ENCODE peak calls at places on chromosomes 1 and 21, in ten cellular contexts. B is CD4-positive, alpha-beta T cell; L is NT2/D1; G is activated CD8-positive, alpha-beta memory T cell treated with anti-CD3 and anti-CD28 coated beads, Interleukin-2, amount 10 ng/mL, durations not matched to agents 7 days and 5 days; J is fibroblast of lung; X is activated CD4-positive, alpha-beta T cell treated with anti-CD3 and anti-CD28 coated beads, Interleukin-2, amount 10 ng/mL, durations not matched to agents 7 days and 5 days; H is GM23248; S is NCI-H2081; A is stimulated activated CD8-positive, alpha-beta memory T cell treated with anti-CD3 and anti-CD28 coated beads, Interleukin-15, amount 100 ng/mL, for 4 hours; M is stimulated activated CD4-positive, alpha-beta T cell treated with anti-CD3 and anti-CD28 coated beads, Interleukin-15, amount 100 ng/mL, for 24 hours. O is an unnamed sample.

GRCh38 chr21:18468775-18469174 is 65.2 kb upstream of the TMPRSS15 start:
- DNase-seq in L (no peak), M (no peak), A (no peak), S (peak; percentile 47), J (no peak), H (no peak), G (no peak), B (no peak), X (no peak), O (no peak)

GRCh38 chr21:37659874-37660273 is 256.4 kb downstream of the KCNJ6 start:
- DNase-seq in S (no peak), H (no peak), A (no peak), M (no peak), G (no peak), L (no peak), B (no peak), J (no peak), X (no peak), O (no peak)

GRCh38 chr1:40630488-40631223 is 34.8 kb downstream of the RIMS3 start:
- DNase-seq in M (peak; percentile 56), S (peak; percentile 27), X (peak; percentile 2), A (no peak), H (peak; percentile 64), J (no peak), L (peak; percentile 44), G (peak; percentile 51), B (no peak), O (peak; percentile 27)

GRCh38 chr1:44714944-44715571 is 15.9 kb downstream of the RNU5D-1 start:
- DNase-seq in L (peak; percentile 82), X (peak; percentile 81), A (no peak), H (peak; percentile 81), S (peak; percentile 83), J (peak; percentile 56), B (peak; percentile 53), G (peak; percentile 83), M (peak; percentile 72), O (peak; percentile 81)

GRCh38 chr1:10626011-10626731 is 151.4 kb downstream of the PEX14 start:
- DNase-seq in A (no peak), B (no peak), M (no peak), H (no peak), J (no peak), G (no peak), L (no peak), X (no peak), S (no peak), O (no peak)

GRCh38 chr1:2175055-2175414 is 19.5 kb downstream of the FAAP20 start:
- DNase-seq in G (no peak), L (no peak), A (no peak), M (no peak), J (no peak), S (no peak), B (no peak), X (no peak), H (no peak), O (no peak)

GRCh38 chr1:10778640-10779039 is 17.8 kb downstream of the CASZ1 start:
- DNase-seq in M (no peak), X (no peak), J (no peak), B (no peak), H (no peak), S (peak; percentile 24), L (no peak), A (no peak), G (no peak), O (no peak)

GRCh38 chr1:37765937-37766664 is 1.2 kb upstream of the EPHA10 start:
- DNase-seq in B (no peak), A (no peak), L (no peak), X (no peak), G (no peak), H (peak; percentile 8), S (peak; percentile 59), J (no peak), M (peak; percentile 57), O (no peak)

GRCh38 chr1:17080085-17080759 is 26.4 kb upstream of the SDHB start:
- DNase-seq in A (no peak), S (no peak), G (no peak), M (no peak), X (no peak), J (no peak), H (no peak), L (no peak), B (no peak), O (no peak)

GRCh38 chr1:160101037-160101716 is 2.8 kb upstream of the IGSF8 start:
- DNase-seq in A (peak; percentile 52), L (peak; percentile 71), B (peak; percentile 54), G (peak; percentile 78), J (peak; percentile 62), S (peak; percentile 80), H (peak; percentile 87), X (peak; percentile 69), M (peak; percentile 80), O (peak; percentile 63)

GRCh38 chr1:182129398-182129797 is 67.9 kb upstream of the ZNF648 start:
- DNase-seq in A (no peak), J (no peak), H (no peak), M (no peak), G (no peak), X (no peak), L (no peak), B (no peak), S (no peak), O (no peak)

GRCh38 chr1:205656236-205656635 is 24.1 kb downstream of the SLC45A3 start:
- DNase-seq in B (no peak), X (no peak), J (peak; percentile 56), L (no peak), S (no peak), H (peak; percentile 70), A (no peak), G (no peak), M (no peak), O (peak; percentile 39)

GRCh38 chr21:14995695-14996490 is 68.9 kb downstream of the NRIP1 start:
- DNase-seq in J (peak; percentile 80), X (no peak), M (no peak), S (peak; percentile 25), L (no peak), H (peak; percentile 45), A (no peak), B (no peak), G (no peak), O (peak; percentile 44)

GRCh38 chr1:238568707-238569106 is 678.0 kb upstream of the ZP4 start:
- DNase-seq in G (no peak), X (no peak), S (no peak), B (no peak), A (no peak), M (no peak), J (no peak), H (no peak), L (no peak), O (no peak)

GRCh38 chr1:72281637-72282270 is 585 bp downstream of the NEGR1 start:
- DNase-seq in H (peak; percentile 43), S (peak; percentile 58), B (no peak), L (no peak), A (no peak), M (no peak), G (no peak), J (no peak), X (peak; percentile 6), O (peak; percentile 19)

GRCh38 chr1:43009274-43009673 is 50.6 kb upstream of the SLC2A1 start:
- DNase-seq in A (no peak), M (no peak), G (no peak), B (no peak), S (no peak), H (no peak), J (no peak), L (no peak), X (no peak), O (no peak)

GRCh38 chr21:44886113-44887075 is 12.9 kb upstream of the PTTG1IP start:
- DNase-seq in B (no peak), S (no peak), X (no peak), G (no peak), A (no peak), M (no peak), L (no peak), J (no peak), H (no peak), O (no peak)

GRCh38 chr1:218878369-218878768 is 295.3 kb upstream of the LYPLAL1 start:
- DNase-seq in A (no peak), H (peak; percentile 51), B (no peak), S (no peak), M (no peak), X (no peak), L (no peak), G (no peak), J (peak; percentile 66), O (peak; percentile 42)

GRCh38 chr1:181179980-181180964 is 91.8 kb downstream of the IER5 start:
- DNase-seq in A (no peak), H (peak; percentile 87), J (peak; percentile 72), G (peak; percentile 44), X (peak; percentile 19), L (peak; percentile 75), B (peak; percentile 30), M (peak; percentile 55), S (peak; percentile 89), O (peak; percentile 70)

GRCh38 chr1:77489910-77490309 is 192.5 kb downstream of the ZZZ3 start:
- DNase-seq in B (no peak), H (peak; percentile 36), J (peak; percentile 65), L (peak; percentile 47), G (no peak), X (no peak), M (no peak), A (no peak), S (no peak), O (peak; percentile 37)

GRCh38 chr1:67583462-67583950 is 101.5 kb upstream of the GADD45A start:
- DNase-seq in G (no peak), H (no peak), S (no peak), B (no peak), X (no peak), J (peak; percentile 54), M (no peak), L (no peak), A (no peak), O (peak; percentile 27)

GRCh38 chr1:112904071-112904830 is 51.7 kb downstream of the SLC16A1 start:
- DNase-seq in J (peak; percentile 94), M (peak; percentile 72), H (peak; percentile 87), A (peak; percentile 5), L (no peak), S (no peak), G (peak; percentile 54), B (no peak), X (peak; percentile 15), O (peak; percentile 93)

GRCh38 chr1:7555391-7556185 is 215.5 kb upstream of the VAMP3 start:
- DNase-seq in B (no peak), X (no peak), L (no peak), J (no peak), S (no peak), A (no peak), G (no peak), M (no peak), H (no peak), O (no peak)

GRCh38 chr1:1918901-1919303 is at the start of gene TMEM52:
- DNase-seq in L (no peak), M (no peak), J (no peak), B (no peak), G (no peak), A (no peak), S (no peak), X (no peak), H (no peak), O (no peak)

GRCh38 chr1:185487030-185487429 is 170.0 kb upstream of the IVNS1ABP start:
- DNase-seq in S (no peak), H (no peak), G (no peak), J (no peak), M (no peak), X (no peak), B (no peak), L (no peak), A (no peak), O (no peak)

GRCh38 chr1:12143631-12144155 is 23.1 kb upstream of the TNFRSF1B start:
- DNase-seq in J (peak; percentile 96), H (peak; percentile 78), B (no peak), L (no peak), M (peak; percentile 59), X (no peak), G (no peak), S (no peak), A (no peak), O (peak; percentile 97)

GRCh38 chr1:2229032-2229920 is 1.2 kb downstream of the SKI start:
- DNase-seq in B (no peak), S (peak; percentile 59), M (peak; percentile 72), G (peak; percentile 76), H (peak; percentile 81), J (peak; percentile 67), A (no peak), X (peak; percentile 59), L (no peak), O (peak; percentile 58)

GRCh38 chr1:20150969-20151368 is 11.8 kb downstream of the PLA2G2F start:
- DNase-seq in G (no peak), J (no peak), H (no peak), X (no peak), M (no peak), L (no peak), S (no peak), B (no peak), A (no peak), O (no peak)

O was measured in fibroblast of mammary gland.